ENCODE peak calls at places on chromosomes 4 and X, in seven cellular contexts. One of them, this sample, is unnamed.

GRCh38 chr4:36138221-36138620 is 106.1 kb downstream of the ARAP2 start:
- DNase-seq in neuronal stem cell: no peak
- DNase-seq in mesendoderm: no peak
- DNase-seq in H9: no peak
- DNase-seq in H1: no peak
- DNase-seq in trophoblast cell: peak; percentile 80
- DNase-seq in mesenchymal stem cell: peak; percentile 24
- DNase-seq in this sample: peak; percentile 33

GRCh38 chr4:92047209-92047877 is 256.4 kb upstream of the GRID2 start:
- DNase-seq in mesendoderm: peak; percentile 55
- DNase-seq in trophoblast cell: no peak
- DNase-seq in neuronal stem cell: no peak
- DNase-seq in H9: no peak
- DNase-seq in H1: no peak
- DNase-seq in mesenchymal stem cell: peak; percentile 29
- DNase-seq in this sample: peak; percentile 1

GRCh38 chr4:156238171-156238570 is 284.5 kb upstream of the CTSO start:
- DNase-seq in H9: no peak
- DNase-seq in neuronal stem cell: no peak
- DNase-seq in mesendoderm: peak; percentile 22
- DNase-seq in H1: no peak
- DNase-seq in mesenchymal stem cell: no peak
- DNase-seq in trophoblast cell: peak; percentile 88
- DNase-seq in this sample: no peak

GRCh38 chrX:103399744-103400143 is 23.4 kb downstream of the BEX3 start:
- DNase-seq in mesendoderm: no peak
- DNase-seq in trophoblast cell: no peak
- DNase-seq in neuronal stem cell: no peak
- DNase-seq in H1: no peak
- DNase-seq in mesenchymal stem cell: no peak
- DNase-seq in H9: no peak
- DNase-seq in this sample: no peak

GRCh38 chr4:84563002-84563401 is 19.9 kb upstream of the CDS1 start:
- DNase-seq in mesendoderm: no peak
- DNase-seq in mesenchymal stem cell: no peak
- DNase-seq in H9: no peak
- DNase-seq in trophoblast cell: peak; percentile 84
- DNase-seq in neuronal stem cell: no peak
- DNase-seq in H1: no peak
- DNase-seq in this sample: no peak

GRCh38 chrX:119240356-119240755 is 4.3 kb downstream of the PGRMC1 start:
- DNase-seq in trophoblast cell: no peak
- DNase-seq in H1: no peak
- DNase-seq in neuronal stem cell: no peak
- DNase-seq in mesenchymal stem cell: no peak
- DNase-seq in mesendoderm: no peak
- DNase-seq in H9: no peak
- DNase-seq in this sample: peak; percentile 75

GRCh38 chr4:6447561-6448290 is 24.7 kb downstream of the PPP2R2C start:
- DNase-seq in H9: no peak
- DNase-seq in neuronal stem cell: no peak
- DNase-seq in mesendoderm: no peak
- DNase-seq in mesenchymal stem cell: no peak
- DNase-seq in trophoblast cell: no peak
- DNase-seq in H1: no peak
- DNase-seq in this sample: no peak

GRCh38 chr4:86013623-86014022 is 346.2 kb downstream of the MAPK10 start:
- DNase-seq in mesendoderm: peak; percentile 18
- DNase-seq in neuronal stem cell: no peak
- DNase-seq in trophoblast cell: peak; percentile 9
- DNase-seq in H9: no peak
- DNase-seq in mesenchymal stem cell: no peak
- DNase-seq in H1: no peak
- DNase-seq in this sample: peak; percentile 69

GRCh38 chr4:188714907-188715306 is 575.7 kb downstream of the TRIML1 start:
- DNase-seq in H9: no peak
- DNase-seq in trophoblast cell: peak; percentile 27
- DNase-seq in H1: no peak
- DNase-seq in mesendoderm: no peak
- DNase-seq in mesenchymal stem cell: peak; percentile 54
- DNase-seq in neuronal stem cell: no peak
- DNase-seq in this sample: peak; percentile 83

GRCh38 chr4:90184560-90184959 is 57.4 kb downstream of the CCSER1 start:
- DNase-seq in H9: no peak
- DNase-seq in H1: no peak
- DNase-seq in trophoblast cell: peak; percentile 89
- DNase-seq in neuronal stem cell: no peak
- DNase-seq in mesendoderm: peak; percentile 97
- DNase-seq in mesenchymal stem cell: no peak
- DNase-seq in this sample: no peak

GRCh38 chr4:186700746-186701145 is 22.9 kb downstream of the FAT1 start:
- DNase-seq in neuronal stem cell: no peak
- DNase-seq in trophoblast cell: peak; percentile 14
- DNase-seq in mesenchymal stem cell: no peak
- DNase-seq in mesendoderm: no peak
- DNase-seq in H9: no peak
- DNase-seq in H1: no peak
- DNase-seq in this sample: peak; percentile 76

GRCh38 chr4:35711127-35711526 is 533.2 kb downstream of the ARAP2 start:
- DNase-seq in H9: no peak
- DNase-seq in H1: no peak
- DNase-seq in mesenchymal stem cell: no peak
- DNase-seq in neuronal stem cell: no peak
- DNase-seq in mesendoderm: no peak
- DNase-seq in trophoblast cell: no peak
- DNase-seq in this sample: no peak

GRCh38 chr4:184163813-184164212 is 53.9 kb downstream of the ENPP6 start:
- DNase-seq in H9: peak; percentile 80
- DNase-seq in H1: no peak
- DNase-seq in mesendoderm: peak; percentile 81
- DNase-seq in trophoblast cell: peak; percentile 86
- DNase-seq in neuronal stem cell: no peak
- DNase-seq in mesenchymal stem cell: peak; percentile 44
- DNase-seq in this sample: peak; percentile 6

GRCh38 chr4:81466841-81467671 is 4.7 kb downstream of the RASGEF1B start:
- DNase-seq in H1: no peak
- DNase-seq in mesenchymal stem cell: peak; percentile 70
- DNase-seq in H9: peak; percentile 47
- DNase-seq in neuronal stem cell: peak; percentile 82
- DNase-seq in trophoblast cell: peak; percentile 99
- DNase-seq in mesendoderm: peak; percentile 91
- DNase-seq in this sample: peak; percentile 66

GRCh38 chrX:86379209-86379608 is 231.0 kb downstream of the DACH2 start:
- DNase-seq in trophoblast cell: no peak
- DNase-seq in H9: no peak
- DNase-seq in H1: no peak
- DNase-seq in neuronal stem cell: no peak
- DNase-seq in mesendoderm: no peak
- DNase-seq in mesenchymal stem cell: no peak
- DNase-seq in this sample: no peak

GRCh38 chrX:106050054-106050453 is 11.5 kb upstream of the SERPINA7 start:
- DNase-seq in H1: no peak
- DNase-seq in mesendoderm: no peak
- DNase-seq in neuronal stem cell: no peak
- DNase-seq in mesenchymal stem cell: no peak
- DNase-seq in trophoblast cell: no peak
- DNase-seq in H9: no peak
- DNase-seq in this sample: no peak

GRCh38 chr4:749771-750666 is 44.4 kb downstream of the PCGF3 start:
- DNase-seq in mesenchymal stem cell: no peak
- DNase-seq in mesendoderm: no peak
- DNase-seq in neuronal stem cell: no peak
- DNase-seq in trophoblast cell: no peak
- DNase-seq in H1: no peak
- DNase-seq in H9: no peak
- DNase-seq in this sample: peak; percentile 20

GRCh38 chrX:20718592-20718991 is 451.9 kb upstream of the RPS6KA3 start:
- DNase-seq in H1: peak; percentile 5
- DNase-seq in mesenchymal stem cell: no peak
- DNase-seq in mesendoderm: no peak
- DNase-seq in trophoblast cell: no peak
- DNase-seq in neuronal stem cell: peak; percentile 11
- DNase-seq in H9: no peak
- DNase-seq in this sample: no peak

GRCh38 chr4:182600093-182600492 is 317.1 kb downstream of the DCTD start:
- DNase-seq in trophoblast cell: no peak
- DNase-seq in neuronal stem cell: no peak
- DNase-seq in H9: no peak
- DNase-seq in mesendoderm: no peak
- DNase-seq in H1: no peak
- DNase-seq in mesenchymal stem cell: peak; percentile 47
- DNase-seq in this sample: peak; percentile 64

GRCh38 chr4:931194-931959 is 739 bp downstream of the GAK start:
- DNase-seq in mesendoderm: no peak
- DNase-seq in H9: no peak
- DNase-seq in trophoblast cell: peak; percentile 16
- DNase-seq in mesenchymal stem cell: peak; percentile 97
- DNase-seq in neuronal stem cell: no peak
- DNase-seq in H1: no peak
- DNase-seq in this sample: peak; percentile 84

GRCh38 chr4:108219998-108220397 is 51.3 kb upstream of the LEF1 start:
- DNase-seq in H9: no peak
- DNase-seq in neuronal stem cell: no peak
- DNase-seq in mesenchymal stem cell: no peak
- DNase-seq in trophoblast cell: no peak
- DNase-seq in mesendoderm: peak; percentile 12
- DNase-seq in H1: no peak
- DNase-seq in this sample: no peak

GRCh38 chr4:20788266-20788665 is 88.0 kb downstream of the PACRGL start:
- DNase-seq in H1: no peak
- DNase-seq in H9: no peak
- DNase-seq in trophoblast cell: no peak
- DNase-seq in neuronal stem cell: no peak
- DNase-seq in mesendoderm: no peak
- DNase-seq in mesenchymal stem cell: no peak
- DNase-seq in this sample: no peak

GRCh38 chr4:177442623-177443155 is 452 bp upstream of the AGA start:
- DNase-seq in mesenchymal stem cell: no peak
- DNase-seq in mesendoderm: no peak
- DNase-seq in trophoblast cell: no peak
- DNase-seq in H1: no peak
- DNase-seq in H9: no peak
- DNase-seq in neuronal stem cell: no peak
- DNase-seq in this sample: no peak

GRCh38 chrX:14922437-14922836 is 49.2 kb downstream of the MOSPD2 start:
- DNase-seq in H9: no peak
- DNase-seq in mesenchymal stem cell: peak; percentile 86
- DNase-seq in neuronal stem cell: no peak
- DNase-seq in trophoblast cell: peak; percentile 54
- DNase-seq in H1: no peak
- DNase-seq in mesendoderm: no peak
- DNase-seq in this sample: peak; percentile 94

GRCh38 chr4:22174640-22175039 is 226.1 kb upstream of the KCNIP4 start:
- DNase-seq in mesenchymal stem cell: no peak
- DNase-seq in neuronal stem cell: no peak
- DNase-seq in H9: no peak
- DNase-seq in trophoblast cell: no peak
- DNase-seq in H1: no peak
- DNase-seq in mesendoderm: no peak
- DNase-seq in this sample: no peak
- H2AK5ac ChIP-seq in mesenchymal stem cell: no peak overlapping the region
- H2AK5ac ChIP-seq in neuronal stem cell: no peak overlapping the region
- H2AK5ac ChIP-seq in H9: no peak overlapping the region
- H2AK5ac ChIP-seq in trophoblast cell: no peak overlapping the region
- H2AK5ac ChIP-seq in H1: no peak overlapping the region
- H2AK5ac ChIP-seq in mesendoderm: no peak overlapping the region
- H2AK5ac ChIP-seq in this sample: no peak overlapping the region

GRCh38 chrX:68980906-68981616 is 152.2 kb downstream of the EFNB1 start:
- DNase-seq in mesenchymal stem cell: no peak
- DNase-seq in H9: peak; percentile 11
- DNase-seq in mesendoderm: no peak
- DNase-seq in trophoblast cell: no peak
- DNase-seq in neuronal stem cell: no peak
- DNase-seq in H1: no peak
- DNase-seq in this sample: no peak

GRCh38 chrX:68988865-68989264 is 160.0 kb downstream of the EFNB1 start:
- DNase-seq in mesendoderm: no peak
- DNase-seq in trophoblast cell: no peak
- DNase-seq in H9: no peak
- DNase-seq in H1: no peak
- DNase-seq in mesenchymal stem cell: no peak
- DNase-seq in neuronal stem cell: no peak
- DNase-seq in this sample: no peak

GRCh38 chrX:68982476-68982875 is 153.7 kb downstream of the EFNB1 start:
- DNase-seq in trophoblast cell: no peak
- DNase-seq in H9: no peak
- DNase-seq in H1: no peak
- DNase-seq in mesenchymal stem cell: no peak
- DNase-seq in neuronal stem cell: no peak
- DNase-seq in mesendoderm: no peak
- DNase-seq in this sample: no peak

GRCh38 chrX:68983004-68983857 is 154.4 kb downstream of the EFNB1 start:
- DNase-seq in neuronal stem cell: no peak
- DNase-seq in mesendoderm: no peak
- DNase-seq in H9: peak; percentile 12
- DNase-seq in H1: no peak
- DNase-seq in trophoblast cell: no peak
- DNase-seq in mesenchymal stem cell: no peak
- DNase-seq in this sample: no peak

DNA sequence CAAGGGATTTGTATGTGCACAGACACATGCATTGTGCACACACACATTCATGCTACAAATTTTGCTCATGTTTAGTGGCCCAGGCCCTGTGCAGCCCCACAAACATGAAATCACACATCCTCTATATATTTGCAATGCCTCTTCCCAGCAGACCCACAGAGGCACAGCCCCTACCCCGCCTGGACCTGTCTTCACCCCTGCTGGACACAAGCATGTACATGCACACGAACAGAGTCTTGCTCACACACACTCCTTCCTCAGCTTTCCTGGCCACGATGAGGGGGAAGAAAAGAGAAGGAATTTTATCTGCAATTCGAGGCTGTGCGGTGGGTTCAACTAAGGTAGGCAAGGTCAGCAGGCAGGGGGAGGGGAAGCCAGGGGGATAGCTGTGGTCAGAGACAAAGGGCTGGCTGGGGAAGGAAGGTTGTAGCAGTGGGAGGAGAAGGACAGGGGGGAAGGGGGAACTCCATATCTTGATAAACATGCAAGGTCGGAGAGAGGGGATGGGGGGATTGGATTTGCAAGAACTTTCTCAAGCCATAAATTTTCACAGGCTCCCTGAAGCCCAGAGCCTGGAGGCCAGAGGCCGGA is 156.4 kb downstream of the EFNB1 start:
- DNase-seq in trophoblast cell: no peak
- DNase-seq in H1: no peak
- DNase-seq in mesenchymal stem cell: no peak
- DNase-seq in mesendoderm: peak; percentile 21
- DNase-seq in neuronal stem cell: no peak
- DNase-seq in H9: peak; percentile 20
- DNase-seq in this sample: no peak
- H2AK5ac ChIP-seq in trophoblast cell: no peak overlapping the region
- H2AK5ac ChIP-seq in H1: no peak overlapping the region
- H2AK5ac ChIP-seq in mesenchymal stem cell: no peak overlapping the region
- H2AK5ac ChIP-seq in mesendoderm: no peak overlapping the region
- H2AK5ac ChIP-seq in neuronal stem cell: no peak overlapping the region
- H2AK5ac ChIP-seq in H9: no peak overlapping the region
- H2AK5ac ChIP-seq in this sample: no peak overlapping the region

GRCh38 chr4:114287079-114287696 is 307.7 kb upstream of the ARSJ start:
- DNase-seq in mesenchymal stem cell: no peak
- DNase-seq in neuronal stem cell: no peak
- DNase-seq in mesendoderm: no peak
- DNase-seq in H1: no peak
- DNase-seq in trophoblast cell: no peak
- DNase-seq in H9: no peak
- DNase-seq in this sample: no peak
- H2AK5ac ChIP-seq in mesenchymal stem cell: no peak overlapping the region
- H2AK5ac ChIP-seq in neuronal stem cell: no peak overlapping the region
- H2AK5ac ChIP-seq in mesendoderm: no peak overlapping the region
- H2AK5ac ChIP-seq in H1: no peak overlapping the region
- H2AK5ac ChIP-seq in trophoblast cell: no peak overlapping the region
- H2AK5ac ChIP-seq in H9: no peak overlapping the region
- H2AK5ac ChIP-seq in this sample: peak overlapping the region; percentile 59

GRCh38 chrX:154420402-154420756 is 8.1 kb upstream of the ATP6AP1 start:
- DNase-seq in mesendoderm: no peak
- DNase-seq in mesenchymal stem cell: no peak
- DNase-seq in H1: no peak
- DNase-seq in trophoblast cell: no peak
- DNase-seq in neuronal stem cell: no peak
- DNase-seq in H9: no peak
- DNase-seq in this sample: no peak
- H2AK5ac ChIP-seq in mesendoderm: no peak overlapping the region
- H2AK5ac ChIP-seq in mesenchymal stem cell: no peak overlapping the region
- H2AK5ac ChIP-seq in H1: no peak overlapping the region
- H2AK5ac ChIP-seq in trophoblast cell: no peak overlapping the region
- H2AK5ac ChIP-seq in neuronal stem cell: no peak overlapping the region
- H2AK5ac ChIP-seq in H9: no peak overlapping the region
- H2AK5ac ChIP-seq in this sample: no peak overlapping the region

This sample was measured in IMR-90.